ENCODE peak calls at places on chromosomes 7 and 10, in eight cellular contexts. L is PC-3, F is IMR-90, R is A549, V is OCI-LY7, D is GM20000, P is HCT116, K is left ventricle myocardium inferior. I is an unnamed sample.

GRCh38 chr10:27801171-27801785 is 55.7 kb upstream of the MKX start:
- DNase-seq in D (no peak), P (no peak), F (no peak), R (no peak), V (no peak), K (no peak), L (peak), I (no peak)

GRCh38 chr10:123748711-123749110 is 82.6 kb downstream of the GPR26 start:
- DNase-seq in K (no peak), P (no peak), V (no peak), R (no peak), D (no peak), F (no peak), L (no peak), I (no peak)

GRCh38 chr10:86346794-86347665 is 19.6 kb downstream of the GRID1 start:
- DNase-seq in L (no peak), K (no peak), R (no peak), D (no peak), F (no peak), P (no peak), V (no peak), I (no peak)

GRCh38 chr10:3935141-3935540 is 150.1 kb upstream of the KLF6 start:
- DNase-seq in K (no peak), D (peak), L (no peak), F (peak), P (no peak), R (no peak), V (no peak), I (peak)

GRCh38 chr7:157826566-157826965 is 489.8 kb downstream of the DNAJB6 start:
- DNase-seq in V (no peak), L (no peak), K (no peak), R (no peak), P (no peak), D (no peak), F (no peak), I (no peak)

GRCh38 chr7:109179601-109180000 is 609.9 kb downstream of the DNAJB9 start:
- DNase-seq in F (no peak), R (no peak), K (no peak), L (no peak), V (no peak), P (no peak), D (no peak), I (no peak)

GRCh38 chr10:99621454-99622246 is 1.4 kb upstream of the SLC25A28 start:
- DNase-seq in L (no peak), K (no peak), R (no peak), D (no peak), V (no peak), P (no peak), F (no peak), I (no peak)

GRCh38 chr7:114087674-114088539 is 169.1 kb upstream of the PPP1R3A start:
- DNase-seq in K (no peak), L (no peak), V (no peak), R (no peak), P (no peak), F (no peak), D (peak), I (no peak)

GRCh38 chr10:92573091-92573797 is 649 bp downstream of the IDE start:
- DNase-seq in P (no peak), F (peak), R (peak), V (peak), D (peak), K (no peak), L (peak), I (peak)

GRCh38 chr10:98621630-98622029 is 174.9 kb upstream of the HPS1 start:
- DNase-seq in R (no peak), K (no peak), F (no peak), L (no peak), D (no peak), V (no peak), P (no peak), I (no peak)

GRCh38 chr7:92997144-92997543 is 120.6 kb downstream of the SAMD9 start:
- DNase-seq in F (no peak), V (no peak), L (no peak), R (no peak), D (no peak), K (no peak), P (no peak), I (no peak)

GRCh38 chr10:129471447-129471846 is 4.4 kb downstream of the MGMT start:
- DNase-seq in F (no peak), P (no peak), D (no peak), V (no peak), L (no peak), R (no peak), K (no peak), I (no peak)

GRCh38 chr7:128039487-128040099 is 8.4 kb upstream of the LRRC4 start:
- DNase-seq in K (no peak), P (no peak), F (no peak), R (no peak), D (no peak), L (no peak), V (no peak), I (no peak)

GRCh38 chr10:19772958-19773357 is 43.3 kb upstream of the PLXDC2 start:
- DNase-seq in R (no peak), L (no peak), P (no peak), K (no peak), D (no peak), F (no peak), V (no peak), I (no peak)

GRCh38 chr10:133176546-133176945 is 16.5 kb downstream of the KNDC1 start:
- DNase-seq in R (no peak), F (no peak), L (no peak), V (no peak), D (no peak), P (no peak), K (no peak), I (no peak)

GRCh38 chr7:55966851-55967250 is 2.5 kb downstream of the NIPSNAP2 start:
- DNase-seq in F (no peak), P (no peak), R (no peak), L (no peak), V (no peak), K (no peak), D (no peak), I (no peak)

GRCh38 chr10:61100882-61101281 is 156.9 kb upstream of the RHOBTB1 start:
- DNase-seq in R (no peak), P (no peak), D (no peak), L (no peak), F (no peak), K (no peak), V (no peak), I (no peak)

GRCh38 chr7:150736864-150737263 is 354 bp upstream of the GIMAP5 start:
- DNase-seq in L (no peak), V (no peak), P (no peak), D (no peak), F (no peak), K (no peak), R (no peak), I (peak)

GRCh38 chr7:34225193-34225592 is 319.9 kb downstream of the BMPER start:
- DNase-seq in P (no peak), R (no peak), V (no peak), L (no peak), K (no peak), D (no peak), F (no peak), I (no peak)

GRCh38 chr7:102318482-102318971 is 31.9 kb downstream of the SH2B2 start:
- DNase-seq in P (peak), D (no peak), R (peak), V (no peak), L (peak), K (no peak), F (peak), I (no peak)

GRCh38 chr7:5766321-5766761 is 15.1 kb downstream of the RNF216 start:
- DNase-seq in R (no peak), V (no peak), D (no peak), K (no peak), P (no peak), L (peak), F (peak), I (no peak)

GRCh38 chr7:81810448-81811155 is 40.8 kb upstream of the HGF start:
- DNase-seq in V (no peak), F (no peak), L (no peak), D (no peak), K (no peak), R (no peak), P (no peak), I (no peak)

GRCh38 chr7:125173571-125173970 is 243.9 kb upstream of the POT1 start:
- DNase-seq in V (no peak), P (no peak), F (no peak), L (peak), K (no peak), R (no peak), D (no peak), I (no peak)

GRCh38 chr7:28176174-28176573 is 4.4 kb downstream of the JAZF1 start:
- DNase-seq in L (no peak), D (no peak), F (peak), K (no peak), V (no peak), P (no peak), R (no peak), I (no peak)

GRCh38 chr7:13155188-13155587 is 467.8 kb downstream of the ARL4A start:
- DNase-seq in P (no peak), D (no peak), F (peak), L (no peak), V (no peak), R (no peak), K (no peak), I (no peak)

GRCh38 chr10:54797636-54798395 is 3.2 kb downstream of the PCDH15 start:
- DNase-seq in P (no peak), D (no peak), K (no peak), L (peak), F (peak), V (no peak), R (no peak), I (no peak)

GRCh38 chr7:36032362-36032818 is 120.7 kb upstream of the EEPD1 start:
- DNase-seq in R (no peak), F (peak), K (no peak), P (no peak), L (peak), D (no peak), V (no peak), I (no peak)

GRCh38 chr7:16734148-16734726 is 19.3 kb upstream of the TSPAN13 start:
- DNase-seq in P (no peak), D (no peak), K (no peak), V (no peak), F (no peak), R (no peak), L (no peak), I (no peak)

GRCh38 chr7:66326501-66327180 is 121.5 kb downstream of the TPST1 start:
- DNase-seq in R (no peak), F (peak), V (no peak), L (peak), K (no peak), D (no peak), P (no peak), I (no peak)

GRCh38 chr10:62266611-62267010 is 2.0 kb downstream of the RTKN2 start:
- DNase-seq in D (no peak), F (no peak), P (no peak), L (peak), K (no peak), V (no peak), R (no peak), I (no peak)

GRCh38 chr10:119919271-119919670 is 26.7 kb downstream of the SEC23IP start:
- DNase-seq in V (no peak), D (no peak), F (peak), L (no peak), K (no peak), R (no peak), P (no peak), I (no peak)

DNA sequence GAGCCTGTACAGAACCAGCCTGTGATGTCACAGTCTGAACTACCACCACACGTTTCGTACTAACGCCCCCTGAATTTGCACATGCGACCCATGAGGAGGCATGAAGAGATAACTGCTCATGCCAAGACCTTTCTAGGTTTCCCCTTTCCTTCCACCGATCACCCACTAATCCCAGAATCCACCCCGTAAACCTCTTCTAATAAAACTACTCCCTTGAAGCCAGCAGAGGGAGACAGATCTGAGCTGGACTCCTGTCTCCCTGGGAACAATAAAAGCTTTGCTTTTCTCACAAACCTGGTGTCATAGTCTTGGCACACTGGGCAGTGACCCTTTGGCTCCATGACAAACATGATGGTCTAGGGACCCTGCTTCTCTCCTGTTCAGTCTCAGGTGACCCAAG is 144.5 kb downstream of the FRMD4A start:
- DNase-seq in P (no peak), K (no peak), F (peak), D (no peak), V (peak), R (no peak), L (no peak), I (peak)
- TF ChIP-seq CTCF in P (peak), K (no peak), F (peak), D (no peak), V (peak), R (no peak), L (peak), I (peak)

GRCh38 chr7:80735330-80735729 is 96.9 kb downstream of the CD36 start:
- DNase-seq in R (no peak), L (no peak), D (no peak), P (no peak), F (no peak), K (peak), V (no peak), I (no peak)

GRCh38 chr7:80726731-80727130 is 88.3 kb downstream of the CD36 start:
- DNase-seq in F (no peak), V (no peak), R (no peak), K (no peak), D (no peak), P (no peak), L (no peak), I (no peak)

GRCh38 chr7:80736371-80736770 is 97.9 kb downstream of the CD36 start:
- DNase-seq in F (peak), R (no peak), P (no peak), L (no peak), K (no peak), D (no peak), V (no peak), I (no peak)

GRCh38 chr7:80729586-80730320 is 91.3 kb downstream of the CD36 start:
- DNase-seq in D (no peak), P (no peak), F (peak), K (no peak), V (no peak), L (peak), R (no peak), I (no peak)

DNA sequence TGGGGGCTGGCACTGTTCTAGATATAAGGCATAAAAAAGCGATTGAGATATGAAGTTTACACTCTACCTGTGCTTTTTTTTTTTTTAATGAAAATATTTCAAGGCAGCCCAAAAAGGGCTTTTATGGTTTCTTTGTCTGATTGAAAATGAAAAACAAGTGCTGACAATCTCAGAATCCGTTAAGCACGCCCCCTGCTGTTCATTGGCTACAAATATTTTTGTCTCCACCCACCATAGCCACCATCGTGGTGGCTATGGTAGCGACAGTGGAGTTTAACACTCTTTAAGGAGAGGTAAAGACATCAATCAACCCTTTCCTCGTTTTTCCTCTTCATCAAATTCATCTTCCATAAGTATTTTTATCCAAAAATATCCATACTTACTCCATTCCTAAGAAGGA is 94.2 kb downstream of the CD36 start:
- DNase-seq in F (no peak), P (no peak), V (peak), K (no peak), D (no peak), L (peak), R (no peak), I (no peak)
- TF ChIP-seq CTCF in F (no peak), P (no peak), V (peak), K (peak), D (peak), L (peak), R (peak), I (no peak)

GRCh38 chr10:58781873-58782488 is 269.3 kb downstream of the BICC1 start:
- DNase-seq in D (peak), F (peak), P (peak), R (peak), K (no peak), V (peak), L (peak), I (no peak)
- TF ChIP-seq CTCF in D (peak), F (peak), P (peak), R (peak), K (peak), V (peak), L (peak), I (peak)

GRCh38 chr7:132697032-132697431 is 120.8 kb upstream of the PLXNA4 start:
- DNase-seq in R (no peak), F (no peak), P (no peak), L (no peak), V (no peak), D (no peak), K (no peak), I (no peak)
- TF ChIP-seq CTCF in R (no peak), F (no peak), P (no peak), L (no peak), V (no peak), D (no peak), K (no peak), I (no peak)

DNA sequence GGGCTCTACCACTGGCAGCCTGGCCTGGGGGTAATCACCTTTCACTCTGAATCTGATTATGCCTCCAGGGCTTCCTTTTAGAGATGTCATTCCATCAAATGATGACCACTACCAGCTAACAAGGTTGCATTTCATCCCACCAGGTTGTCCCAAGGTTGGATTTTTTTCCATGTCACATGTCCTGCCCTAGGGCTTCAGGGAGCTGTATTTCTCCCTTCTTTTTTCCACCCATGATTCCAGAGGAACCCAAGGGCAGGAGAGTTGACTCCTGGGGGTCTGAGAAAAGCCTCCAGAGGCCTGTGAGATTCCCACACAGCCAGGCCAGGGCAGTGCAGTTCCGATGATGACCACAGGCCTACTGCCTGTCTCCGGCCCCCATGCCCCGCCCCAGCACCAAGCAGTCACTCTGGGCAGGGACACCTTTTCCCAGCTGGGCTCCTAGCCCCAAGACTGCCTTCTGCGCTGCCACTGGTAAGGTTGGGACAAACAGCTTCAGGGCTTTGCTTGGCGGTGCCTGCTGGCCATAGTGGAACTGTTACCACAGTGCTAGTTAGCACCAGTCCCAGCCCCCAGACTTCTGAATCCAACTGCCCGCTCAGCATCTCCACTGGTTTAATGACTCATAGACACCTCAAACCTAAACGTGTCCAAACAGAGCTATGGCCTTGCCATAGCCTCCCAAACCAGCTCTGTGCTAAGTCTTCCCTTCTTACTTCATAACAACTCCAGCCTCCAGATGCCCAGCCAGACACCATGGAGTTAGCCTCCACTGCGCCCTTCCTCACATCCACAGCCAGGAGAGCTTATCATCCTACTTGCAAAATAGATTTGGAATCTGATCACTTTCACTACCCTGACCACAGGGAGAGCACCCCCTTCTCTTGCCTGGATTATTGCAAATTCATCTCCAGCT is 133.7 kb downstream of the ARHGAP22 start:
- DNase-seq in L (no peak), F (peak), K (no peak), D (no peak), V (no peak), P (no peak), R (no peak), I (no peak)
- TF ChIP-seq CTCF in L (no peak), F (no peak), K (no peak), D (no peak), V (no peak), P (peak), R (no peak), I (no peak)

DNA sequence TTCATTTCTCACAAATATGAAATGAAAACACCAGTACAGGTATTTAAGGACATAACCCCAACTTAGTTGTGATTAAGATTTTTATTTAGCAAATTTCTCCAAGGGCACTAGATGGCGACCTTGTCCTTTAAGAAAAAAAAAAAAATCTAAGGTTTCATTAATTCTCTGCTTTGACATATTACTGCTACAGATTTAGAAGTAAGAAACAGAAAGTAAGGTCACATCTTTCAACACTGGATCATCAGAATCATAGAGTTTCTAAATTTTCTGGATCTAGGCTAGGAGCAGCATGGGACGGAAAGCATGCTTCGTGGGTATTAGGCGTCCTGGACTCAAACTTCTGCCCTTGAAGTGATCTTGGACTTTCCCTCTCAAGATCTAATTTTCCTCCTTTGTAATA is 85.5 kb upstream of the PRKG1 start:
- DNase-seq in K (no peak), F (peak), L (peak), D (peak), P (no peak), R (no peak), V (no peak), I (no peak)
- TF ChIP-seq CTCF in K (peak), F (peak), L (peak), D (no peak), P (peak), R (peak), V (peak), I (peak)

GRCh38 chr10:72164617-72165016 is 51.2 kb upstream of the ANAPC16 start:
- DNase-seq in V (no peak), P (no peak), L (no peak), R (no peak), K (no peak), F (peak), D (peak), I (no peak)
- TF ChIP-seq CTCF in V (peak), P (peak), L (no peak), R (no peak), K (no peak), F (no peak), D (no peak), I (peak)

I was measured in activated CD8-positive, alpha-beta T cell treated with anti-CD3 and anti-CD28 coated beads for 36 hours.